ENCODE peak calls at places on chromosomes 11 and 22, in four cellular contexts. H is fibroblast of lung, R is GM12878, N is neural progenitor cell. W is an unnamed sample.

GRCh38 chr22:36104988-36105387 is 55.6 kb downstream of the APOL3 start:
- DNase-seq in N (no peak), H (peak), R (no peak), W (no peak)

GRCh38 chr11:112004389-112004788 is 20.8 kb upstream of the DLAT start:
- DNase-seq in R (no peak), H (no peak), N (no peak), W (peak)

GRCh38 chr11:78325274-78325781 is 92.3 kb downstream of the GAB2 start:
- DNase-seq in N (no peak), R (peak), H (no peak), W (no peak)

GRCh38 chr11:16936643-16937042 is 77.6 kb downstream of the PLEKHA7 start:
- DNase-seq in R (no peak), H (no peak), N (no peak), W (no peak)

GRCh38 chr11:14059491-14059890 is 97.0 kb downstream of the SPON1 start:
- DNase-seq in N (no peak), R (no peak), H (no peak), W (no peak)

GRCh38 chr11:119194811-119195210 is 9.5 kb downstream of the NHERF4 start:
- DNase-seq in R (no peak), H (no peak), N (no peak), W (no peak)

GRCh38 chr11:86620796-86621575 is 51.4 kb downstream of the ME3 start:
- DNase-seq in H (peak), N (no peak), R (no peak), W (no peak)

GRCh38 chr11:27619936-27620335 is 80.3 kb downstream of the BDNF start:
- DNase-seq in R (no peak), H (no peak), N (no peak), W (no peak)

GRCh38 chr11:103807806-103808205 is 228.6 kb upstream of the DDI1 start:
- DNase-seq in R (no peak), N (no peak), H (no peak), W (no peak)

GRCh38 chr22:45429921-45430775 is 16.7 kb downstream of the RIBC2 start:
- DNase-seq in R (no peak), H (no peak), N (no peak), W (peak)

GRCh38 chr11:31921066-31921465 is 109.9 kb upstream of the PAX6 start:
- DNase-seq in N (no peak), H (no peak), R (no peak), W (no peak)

GRCh38 chr11:46051102-46051501 is 70.2 kb downstream of the PHF21A start:
- DNase-seq in R (no peak), H (no peak), N (no peak), W (no peak)

GRCh38 chr11:133153031-133153430 is 379.3 kb downstream of the OPCML start:
- DNase-seq in R (no peak), N (no peak), H (no peak), W (peak)

GRCh38 chr11:76209956-76210885 is 3.9 kb upstream of the WNT11 start:
- DNase-seq in H (peak), R (no peak), N (peak), W (peak)

GRCh38 chr11:126862664-126863247 is 137.8 kb downstream of the KIRREL3 start:
- DNase-seq in H (no peak), N (peak), R (no peak), W (peak)

GRCh38 chr11:24091594-24091993 is 405.3 kb upstream of the LUZP2 start:
- DNase-seq in H (no peak), R (no peak), N (no peak), W (no peak)

GRCh38 chr11:111540114-111540920 is at the start of gene LAYN:
- DNase-seq in R (no peak), N (peak), H (no peak), W (peak)

GRCh38 chr11:117822522-117823033 is 2.0 kb downstream of the FXYD2 start:
- DNase-seq in N (no peak), H (no peak), R (no peak), W (peak)

GRCh38 chr22:23893446-23893956 is 682 bp upstream of the MIF start:
- DNase-seq in H (no peak), N (no peak), R (no peak), W (no peak)

GRCh38 chr11:107275632-107276031 is 182.0 kb downstream of the CWF19L2 start:
- DNase-seq in N (no peak), R (no peak), H (no peak), W (no peak)

GRCh38 chr22:21652010-21652546 is 10.0 kb downstream of the SDF2L1 start:
- DNase-seq in H (peak), R (peak), N (peak), W (peak)

GRCh38 chr22:45891996-45892621 is 84.9 kb downstream of the WNT7B start:
- DNase-seq in H (no peak), N (no peak), R (no peak), W (peak)

GRCh38 chr11:26974068-26974790 is 19.7 kb upstream of the FIBIN start:
- DNase-seq in R (no peak), N (peak), H (peak), W (no peak)

GRCh38 chr11:8809185-8809584 is 101.8 kb upstream of the AKIP1 start:
- DNase-seq in R (no peak), H (no peak), N (no peak), W (no peak)
- H3K9ac ChIP-seq in R (no peak), H (peak), N (no peak), W (peak)

DNA sequence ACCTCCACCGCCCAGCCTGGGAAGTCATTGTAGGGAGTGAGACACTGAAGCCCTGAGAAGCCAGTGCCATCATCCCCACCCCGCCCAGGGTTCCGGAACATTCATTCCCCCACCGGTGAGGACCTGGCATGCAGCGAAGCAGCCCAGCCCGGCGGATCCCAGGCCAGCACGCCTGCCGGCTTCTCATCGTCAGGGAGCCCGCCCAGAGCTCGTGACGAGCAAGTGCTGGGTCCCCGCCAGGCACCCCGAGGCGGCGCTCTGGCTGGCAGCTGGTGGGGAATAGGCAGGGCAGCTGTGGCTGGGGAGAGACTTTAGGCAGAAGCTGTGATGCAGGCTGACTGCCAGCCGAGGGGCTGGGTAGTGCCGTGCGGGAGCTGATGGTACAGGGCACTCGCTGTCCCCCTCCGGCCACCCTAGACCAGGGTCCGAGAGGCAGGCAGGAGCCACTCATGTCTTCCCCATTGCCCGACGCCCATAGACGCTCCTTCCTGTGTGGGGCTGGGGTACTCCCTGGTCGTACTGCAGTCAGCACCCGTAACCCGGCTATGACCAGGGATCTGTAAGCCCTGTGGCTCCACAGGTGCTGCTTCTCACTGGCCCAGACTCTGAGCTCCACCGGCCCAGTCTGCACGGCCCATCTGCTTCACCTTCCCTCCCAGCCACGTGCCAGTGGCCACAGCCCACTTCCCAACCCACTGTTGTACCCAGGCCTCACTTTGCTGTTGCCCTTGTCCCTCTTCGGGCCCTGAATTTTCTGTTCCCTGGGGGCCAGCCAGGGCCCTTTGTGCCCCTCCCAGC is 24.5 kb upstream of the CABP7 start:
- DNase-seq in H (no peak), N (no peak), R (no peak), W (no peak)
- TF ChIP-seq CTCF in H (no peak), N (no peak), R (no peak), W (no peak)

GRCh38 chr11:123479048-123479837 is 49.2 kb downstream of the GRAMD1B start:
- DNase-seq in R (peak), N (no peak), H (no peak), W (no peak)
- H3K9ac ChIP-seq in R (peak), N (no peak), H (no peak), W (no peak)

GRCh38 chr22:39808087-39808486 is 85.5 kb downstream of the ENTHD1 start:
- DNase-seq in R (no peak), H (peak), N (peak), W (peak)
- TF ChIP-seq CTCF in R (peak), H (peak), N (peak), W (peak)

GRCh38 chr11:69818243-69819108 is 740 bp downstream of the FGF3 start:
- DNase-seq in N (peak), H (no peak), R (no peak), W (peak)
- H3K9ac ChIP-seq in N (no peak), H (no peak), R (no peak), W (no peak)

GRCh38 chr22:37768273-37768672 is 39.5 kb upstream of the GCAT start:
- DNase-seq in R (no peak), H (no peak), N (no peak), W (peak)
- TF ChIP-seq CTCF in R (peak), H (peak), N (peak), W (peak)

DNA sequence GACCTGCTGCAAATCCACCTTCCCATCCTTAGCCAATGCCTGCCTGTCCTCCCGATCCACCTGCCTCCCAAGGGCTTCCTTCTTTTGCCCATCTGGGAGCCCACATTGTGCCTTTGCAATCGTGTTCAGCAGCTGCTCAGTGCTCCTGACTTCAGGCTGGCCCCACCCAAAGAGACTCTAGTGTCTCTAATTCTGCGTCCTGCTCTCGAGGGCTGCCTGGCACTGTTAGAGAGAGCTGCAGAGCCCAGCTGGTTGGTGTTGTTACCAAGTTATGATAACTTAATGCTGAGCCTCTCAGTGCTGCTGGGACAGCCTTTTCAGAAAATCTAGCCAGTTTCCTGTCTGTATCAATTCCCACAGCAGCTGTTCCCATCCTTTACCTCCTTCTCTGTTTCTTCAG is 69.1 kb downstream of the MICAL2 start:
- DNase-seq in N (no peak), H (peak), R (no peak), W (no peak)
- H3K9ac ChIP-seq in N (no peak), H (no peak), R (no peak), W (no peak)

W was measured in endodermal cell.